ENCODE peak calls at places on chromosomes 7 and 10, in ten cellular contexts. T is endothelial cell; Y is GM19239; Q is activated CD4-positive, alpha-beta T cell treated with anti-CD3 and anti-CD28 coated beads for 48 hours; Z is ovary; O is NCI-H1417 treated with DMSO at 0.1 percent for 48 hours; N is activated naive CD8-positive, alpha-beta T cell treated with anti-CD3 and anti-CD28 coated beads, Interleukin-2, amount 50 U/mL, for 24 hours; R is activated CD8-positive, alpha-beta memory T cell treated with anti-CD3 and anti-CD28 coated beads, Interleukin-2, amount 50 U/mL, for 4 hours; M is effector memory CD8-positive, alpha-beta T cell; B is GM13977. W is an unnamed sample.
A peak's percentile ranks its signal among the peaks of the same experiment; 100 is the strongest.

GRCh38 chr10:63005246-63005645 is 127.9 kb upstream of the NRBF2 start:
- DNase-seq in Q (no peak), T (no peak), N (no peak), Y (no peak), Z (no peak), B (no peak), R (no peak), O (no peak), M (no peak), W (no peak)

GRCh38 chr10:13775786-13776780 is 189.3 kb downstream of the PRPF18 start:
- DNase-seq in B (no peak), Z (no peak), Q (no peak), T (no peak), R (no peak), M (no peak), N (no peak), O (no peak), Y (no peak), W (no peak)

GRCh38 chr10:132708936-132709335 is 77.0 kb downstream of the NKX6-2 start:
- DNase-seq in N (no peak), Y (no peak), Q (no peak), R (no peak), O (no peak), B (no peak), M (no peak), Z (no peak), T (no peak), W (peak; percentile 27)

GRCh38 chr7:15581352-15581951 is 19.6 kb upstream of the AGMO start:
- DNase-seq in B (no peak), Z (no peak), M (no peak), N (no peak), Q (no peak), O (no peak), Y (no peak), R (no peak), T (no peak), W (no peak)

GRCh38 chr10:21757601-21757901 is 223.5 kb downstream of the MLLT10 start:
- DNase-seq in N (no peak), Z (no peak), R (no peak), O (no peak), M (no peak), T (no peak), Y (no peak), Q (no peak), B (no peak), W (no peak)

GRCh38 chr10:50360077-50360476 is 108.8 kb upstream of the ASAH2 start:
- DNase-seq in Z (no peak), B (no peak), O (no peak), R (no peak), T (no peak), Q (no peak), M (no peak), N (no peak), Y (no peak), W (no peak)

GRCh38 chr7:149729983-149730801 is 43.2 kb downstream of the ZNF467 start:
- DNase-seq in B (no peak), Q (no peak), T (no peak), O (no peak), Z (no peak), N (no peak), Y (no peak), R (no peak), M (no peak), W (peak; percentile 79)

GRCh38 chr7:66047426-66047825 is 28.2 kb upstream of the ASL start:
- DNase-seq in Z (no peak), N (no peak), Q (no peak), O (no peak), T (no peak), B (no peak), M (no peak), Y (no peak), R (no peak), W (peak; percentile 47)

GRCh38 chr7:71649812-71650211 is 517.9 kb downstream of the GALNT17 start:
- DNase-seq in T (no peak), O (no peak), Y (no peak), Z (no peak), M (no peak), B (no peak), Q (no peak), N (no peak), R (no peak), W (no peak)

GRCh38 chr7:43648725-43649406 is 66.0 kb downstream of the STK17A start:
- DNase-seq in O (no peak), B (peak; percentile 77), Q (peak; percentile 73), Y (peak; percentile 54), Z (no peak), M (peak; percentile 70), N (peak; percentile 60), T (no peak), R (peak; percentile 56), W (no peak)

GRCh38 chr7:68691261-68692216 is 906.7 kb upstream of the AUTS2 start:
- DNase-seq in N (no peak), Z (no peak), O (no peak), M (no peak), R (no peak), T (no peak), B (no peak), Q (no peak), Y (no peak), W (no peak)

GRCh38 chr7:52355059-52355458 is 680.4 kb upstream of the POM121L12 start:
- DNase-seq in R (no peak), O (no peak), Y (no peak), Z (no peak), T (peak; percentile 46), Q (no peak), N (no peak), B (no peak), M (no peak), W (no peak)

GRCh38 chr7:104627516-104627915 is 299.1 kb downstream of the LHFPL3 start:
- DNase-seq in M (no peak), N (peak; percentile 3), R (no peak), Q (peak; percentile 5), B (no peak), Z (no peak), O (no peak), T (peak; percentile 61), Y (no peak), W (no peak)